ENCODE peak calls at places on chromosomes 6 and 20, in four cellular contexts. P is choroid plexus epithelial cell, H is BE2C, A is PC-3. F is an unnamed sample.

GRCh38 chr20:62824476-62825287 is 7.8 kb downstream of the COL9A3 start:
- DNase-seq in A (peak; percentile 42), H (peak; percentile 60), P (peak; percentile 73), F (no peak)

GRCh38 chr6:145372671-145373123 is 362.6 kb downstream of the EPM2A start:
- DNase-seq in A (peak; percentile 3), P (peak; percentile 64), H (no peak), F (peak; percentile 6)

GRCh38 chr6:136920858-136921520 is 1.1 kb upstream of the SLC35D3 start:
- DNase-seq in A (no peak), P (peak; percentile 34), H (peak; percentile 18), F (no peak)

GRCh38 chr6:47400581-47400980 is 77.0 kb upstream of the CD2AP start:
- DNase-seq in A (no peak), H (no peak), P (no peak), F (peak; percentile 57)

GRCh38 chr6:47047479-47048411 is 5.6 kb upstream of the ADGRF1 start:
- DNase-seq in H (peak; percentile 21), A (peak; percentile 97), P (peak; percentile 91), F (peak; percentile 79)

GRCh38 chr6:163991326-163991725 is 576.8 kb downstream of the QKI start:
- DNase-seq in P (no peak), H (no peak), A (no peak), F (no peak)

GRCh38 chr6:10395171-10395945 is 19.5 kb downstream of the TFAP2A start:
- DNase-seq in A (peak; percentile 37), P (no peak), H (no peak), F (peak; percentile 38)

GRCh38 chr6:75272145-75272840 is 12.3 kb downstream of the TMEM30A start:
- DNase-seq in P (peak; percentile 83), A (no peak), H (no peak), F (peak; percentile 74)

GRCh38 chr6:53822355-53823115 is 27.7 kb downstream of the LRRC1 start:
- DNase-seq in P (no peak), H (no peak), A (no peak), F (no peak)

GRCh38 chr6:27608916-27609883 is 136.3 kb upstream of the ZNF184 start:
- DNase-seq in A (peak; percentile 86), H (peak; percentile 43), P (peak; percentile 87), F (peak; percentile 89)

GRCh38 chr6:15872252-15873103 is 209.7 kb upstream of the DTNBP1 start:
- DNase-seq in H (no peak), A (no peak), P (peak; percentile 63), F (peak; percentile 42)

GRCh38 chr6:33772902-33773472 is 15.9 kb downstream of the LEMD2 start:
- DNase-seq in P (no peak), A (no peak), H (no peak), F (no peak)

GRCh38 chr6:11824986-11825385 is 46.4 kb upstream of the ADTRP start:
- DNase-seq in H (no peak), A (no peak), P (peak; percentile 53), F (no peak)

GRCh38 chr6:150667977-150668716 is 68.5 kb downstream of the PLEKHG1 start:
- DNase-seq in H (no peak), A (peak; percentile 69), P (peak; percentile 97), F (peak; percentile 94)

GRCh38 chr20:33267691-33268090 is 15.3 kb upstream of the BPIFB1 start:
- DNase-seq in P (no peak), A (no peak), H (no peak), F (no peak)

GRCh38 chr20:61998343-61999121 is 67.1 kb downstream of the TAF4 start:
- DNase-seq in A (no peak), H (no peak), P (no peak), F (no peak)

GRCh38 chr20:41507851-41508250 is 110.3 kb downstream of the CHD6 start:
- DNase-seq in A (no peak), H (no peak), P (no peak), F (no peak)

GRCh38 chr20:366042-366718 is 14.4 kb upstream of the TRIB3 start:
- DNase-seq in A (peak; percentile 86), P (no peak), H (no peak), F (peak; percentile 51)

GRCh38 chr6:163828038-163828790 is 413.7 kb downstream of the QKI start:
- DNase-seq in H (peak; percentile 33), A (no peak), P (no peak), F (no peak)

GRCh38 chr20:12056836-12057235 is 139.1 kb downstream of the BTBD3 start:
- DNase-seq in H (no peak), P (no peak), A (no peak), F (no peak)

GRCh38 chr20:36585410-36586125 is 12.2 kb downstream of the TGIF2 start:
- DNase-seq in A (peak; percentile 88), P (no peak), H (peak; percentile 30), F (peak; percentile 80)

GRCh38 chr6:91664327-91664959 is 1077.6 kb upstream of the MAP3K7 start:
- DNase-seq in P (no peak), H (no peak), A (no peak), F (no peak)

GRCh38 chr20:9723501-9723900 is 115.4 kb downstream of the PAK5 start:
- DNase-seq in A (no peak), P (no peak), H (no peak), F (no peak)

GRCh38 chr6:11230158-11231107 is 2.0 kb downstream of the NEDD9 start:
- DNase-seq in P (no peak), H (no peak), A (no peak), F (no peak)

GRCh38 chr6:136306466-136306865 is 16.8 kb upstream of the BCLAF1 start:
- DNase-seq in P (no peak), A (no peak), H (no peak), F (no peak)

GRCh38 chr6:116144590-116144989 is 18.7 kb upstream of the COL10A1 start:
- DNase-seq in A (peak; percentile 19), H (no peak), P (peak; percentile 93), F (no peak)

GRCh38 chr6:108712946-108713345 is 135.3 kb upstream of the ARMC2 start:
- DNase-seq in A (peak; percentile 48), P (no peak), H (no peak), F (no peak)

GRCh38 chr6:168018664-168019063 is 21.2 kb downstream of the KIF25 start:
- DNase-seq in P (no peak), H (no peak), A (no peak), F (no peak)

DNA sequence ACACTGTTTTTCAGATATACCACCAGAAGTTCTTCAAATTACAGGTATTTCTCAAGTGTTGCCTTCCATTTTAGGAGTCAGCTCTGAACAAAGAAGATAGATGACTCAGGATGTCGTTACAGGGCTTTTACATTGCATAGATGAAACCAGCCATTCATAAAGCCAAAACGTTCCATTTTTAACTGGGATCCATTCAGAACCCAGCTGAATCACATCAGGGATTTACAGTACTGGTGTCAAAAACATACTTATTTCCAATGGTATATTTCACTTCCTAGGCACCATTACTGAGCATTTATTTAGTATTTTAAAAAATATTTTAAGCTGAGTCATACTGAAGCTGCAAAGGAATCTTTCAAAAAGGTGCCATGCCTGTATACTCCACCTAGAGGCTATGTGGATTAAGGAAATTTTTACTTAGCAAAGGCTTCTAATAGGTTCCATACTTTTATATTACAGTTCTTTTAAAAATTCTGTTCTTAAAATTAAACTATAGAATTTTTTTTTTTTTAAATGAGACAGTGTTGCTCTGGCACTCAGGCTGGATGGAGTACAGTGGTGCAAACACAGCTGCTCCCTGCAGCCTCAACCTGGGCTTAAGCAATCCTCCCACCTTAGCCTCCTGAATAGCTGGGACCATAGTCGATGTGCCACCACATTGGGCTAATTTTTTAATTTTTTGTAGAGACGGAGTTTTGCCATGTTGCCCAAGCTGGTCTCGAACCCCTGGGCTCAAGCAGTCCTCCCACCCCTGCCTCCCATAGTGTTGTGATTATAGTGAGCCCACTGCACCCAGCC is 2.6 kb downstream of the ASF1A start:
- DNase-seq in A (peak; percentile 65), P (peak; percentile 80), H (no peak), F (peak; percentile 78)
- TF ChIP-seq CTCF in A (peak; percentile 52), P (peak; percentile 63), H (peak; percentile 58), F (peak; percentile 44)

GRCh38 chr6:20212392-20213111 is at the start of gene MBOAT1:
- DNase-seq in A (peak; percentile 93), P (peak; percentile 94), H (peak; percentile 71), F (peak; percentile 94)
- TF ChIP-seq CTCF in A (no peak), P (no peak), H (no peak), F (no peak)

DNA sequence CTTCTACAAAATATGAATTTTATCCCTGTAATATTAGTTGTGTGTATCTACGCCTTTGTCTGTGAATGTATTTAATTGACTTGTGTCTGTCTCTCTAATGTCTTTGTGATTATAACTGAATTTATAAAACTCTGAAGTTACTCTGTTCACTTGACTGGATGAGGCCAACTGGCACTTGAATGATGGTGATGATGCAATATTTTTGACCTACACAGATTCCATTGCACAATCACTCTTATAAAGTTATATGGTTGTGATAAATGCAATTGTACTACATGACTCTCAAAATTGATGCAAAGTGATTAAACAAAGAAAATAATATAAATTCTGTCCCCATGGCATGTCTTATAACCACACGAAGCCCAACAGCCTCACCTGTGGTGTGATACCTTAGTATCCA is 287.3 kb upstream of the PLN start:
- DNase-seq in A (no peak), P (no peak), H (no peak), F (peak; percentile 49)
- TF ChIP-seq CTCF in A (no peak), P (no peak), H (no peak), F (no peak)

GRCh38 chr6:169162968-169163903 is 90.4 kb downstream of the THBS2 start:
- DNase-seq in A (peak; percentile 90), P (peak; percentile 91), H (no peak), F (peak; percentile 98)
- TF ChIP-seq CTCF in A (no peak), P (no peak), H (no peak), F (no peak)

GRCh38 chr6:126174697-126175096 is 165.2 kb upstream of the CENPW start:
- DNase-seq in A (no peak), H (no peak), P (peak; percentile 23), F (no peak)

GRCh38 chr6:126172151-126172550 is 167.8 kb upstream of the CENPW start:
- DNase-seq in A (no peak), H (no peak), P (no peak), F (no peak)

GRCh38 chr6:126170433-126170832 is 169.5 kb upstream of the CENPW start:
- DNase-seq in P (no peak), H (no peak), A (no peak), F (no peak)

GRCh38 chr6:126167726-126168125 is 172.2 kb upstream of the CENPW start:
- DNase-seq in A (no peak), P (peak; percentile 22), H (no peak), F (no peak)

DNA sequence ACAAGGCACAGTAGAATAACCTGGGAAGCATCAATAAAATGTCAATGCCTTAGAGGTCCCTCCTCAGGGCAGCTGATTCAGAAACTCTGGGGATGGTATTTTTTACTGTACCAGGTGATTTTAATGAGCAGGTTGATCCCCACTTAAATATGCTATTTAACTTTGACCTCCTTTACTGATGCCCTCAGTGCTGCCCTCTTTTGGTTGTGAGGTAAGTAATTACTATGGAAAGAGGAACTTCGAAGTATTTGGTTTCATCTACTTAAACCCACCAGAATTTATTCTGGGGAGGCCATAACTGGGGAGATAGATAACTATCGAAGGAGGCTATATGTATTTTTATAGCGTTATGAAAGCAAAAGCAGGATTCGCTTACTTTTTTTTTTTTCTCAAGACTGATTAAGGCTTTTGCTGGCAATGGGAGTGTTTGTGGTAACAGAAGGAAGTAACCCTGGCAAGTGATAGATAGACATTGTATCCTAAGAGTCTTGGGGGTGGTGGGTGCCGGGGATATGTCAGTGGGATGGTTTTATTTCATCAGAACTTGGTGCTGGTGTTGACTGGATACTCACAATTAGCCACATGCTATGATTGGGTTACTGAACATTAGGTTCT is 168.9 kb upstream of the CENPW start:
- DNase-seq in P (peak; percentile 56), H (peak; percentile 49), A (peak; percentile 59), F (peak; percentile 60)
- TF ChIP-seq CTCF in P (peak; percentile 59), H (peak; percentile 71), A (peak; percentile 69), F (peak; percentile 53)

GRCh38 chr20:32114305-32114960 is 4.9 kb downstream of the TM9SF4 start:
- DNase-seq in A (no peak), H (no peak), P (no peak), F (no peak)
- TF ChIP-seq CTCF in A (no peak), H (no peak), P (no peak), F (no peak)

F was measured in MCF 10A.